ENCODE peak calls at places on chromosome 2, in seven cellular contexts. S is A549, F is breast epithelium, K is endothelial cell of umbilical vein, L is GM12891, G is ovary, B is heart left ventricle. A is an unnamed sample.

GRCh38 chr2:46872876-46873631 is 42.6 kb downstream of the MCFD2 start:
- DNase-seq in G (no peak), K (no peak), B (no peak), F (no peak), S (no peak), L (no peak), A (no peak)

GRCh38 chr2:85758361-85759256 is 4.8 kb downstream of the ATOH8 start:
- DNase-seq in G (no peak), S (no peak), L (no peak), B (peak; percentile 59), F (peak; percentile 78), K (no peak), A (no peak)

GRCh38 chr2:17543848-17544645 is 3.6 kb downstream of the VSNL1 start:
- DNase-seq in K (no peak), B (no peak), L (no peak), S (no peak), G (no peak), F (no peak), A (no peak)

GRCh38 chr2:180124273-180124881 is 117.3 kb upstream of the CWC22 start:
- DNase-seq in S (peak; percentile 24), G (no peak), K (peak; percentile 54), F (no peak), B (no peak), L (peak; percentile 5), A (no peak)

GRCh38 chr2:88090446-88091283 is 23.0 kb downstream of the SMYD1 start:
- DNase-seq in S (no peak), B (no peak), F (no peak), L (no peak), K (peak; percentile 18), G (no peak), A (no peak)

GRCh38 chr2:122705751-122706150 is 950.3 kb downstream of the TSN start:
- DNase-seq in L (no peak), B (no peak), G (no peak), S (no peak), F (no peak), K (no peak), A (no peak)

GRCh38 chr2:86831537-86831936 is 30.1 kb downstream of the CD8B start:
- DNase-seq in L (no peak), S (no peak), B (no peak), K (no peak), G (no peak), F (no peak), A (no peak)

GRCh38 chr2:150424361-150424760 is 63.1 kb downstream of the RND3 start:
- DNase-seq in G (no peak), F (no peak), B (no peak), L (no peak), S (no peak), K (peak; percentile 54), A (no peak)

GRCh38 chr2:15941483-15941853 is 1.1 kb downstream of the MYCN start:
- DNase-seq in G (no peak), B (no peak), F (no peak), K (no peak), L (peak; percentile 16), S (peak; percentile 25), A (peak; percentile 13)

GRCh38 chr2:10361220-10361588 is 58.5 kb downstream of the HPCAL1 start:
- DNase-seq in G (no peak), K (no peak), B (no peak), L (no peak), S (no peak), F (no peak), A (no peak)

GRCh38 chr2:368386-368785 is 80.5 kb upstream of the ALKAL2 start:
- DNase-seq in F (no peak), G (no peak), S (no peak), K (no peak), L (no peak), B (no peak), A (no peak)

GRCh38 chr2:151730242-151730975 is 3.9 kb downstream of the NEB start:
- DNase-seq in B (no peak), F (no peak), L (peak; percentile 9), K (no peak), G (no peak), S (no peak), A (no peak)

GRCh38 chr2:204748286-204748685 is 203.0 kb downstream of the PARD3B start:
- DNase-seq in G (no peak), L (no peak), B (no peak), S (no peak), K (no peak), F (no peak), A (no peak)

GRCh38 chr2:157559061-157559460 is 69.6 kb downstream of the ACVR1C start:
- DNase-seq in F (no peak), L (no peak), K (no peak), G (no peak), B (no peak), S (no peak), A (no peak)

GRCh38 chr2:10242451-10242850 is 60.3 kb upstream of the HPCAL1 start:
- DNase-seq in L (no peak), K (no peak), B (peak; percentile 42), S (no peak), G (no peak), F (no peak), A (no peak)

GRCh38 chr2:113901943-113902342 is 12.1 kb downstream of the ACTR3 start:
- DNase-seq in B (no peak), G (no peak), K (no peak), F (no peak), S (no peak), L (no peak), A (no peak)

GRCh38 chr2:220096406-220096805 is 469.0 kb downstream of the SLC4A3 start:
- DNase-seq in K (no peak), S (no peak), L (no peak), B (no peak), F (no peak), G (no peak), A (no peak)

DNA sequence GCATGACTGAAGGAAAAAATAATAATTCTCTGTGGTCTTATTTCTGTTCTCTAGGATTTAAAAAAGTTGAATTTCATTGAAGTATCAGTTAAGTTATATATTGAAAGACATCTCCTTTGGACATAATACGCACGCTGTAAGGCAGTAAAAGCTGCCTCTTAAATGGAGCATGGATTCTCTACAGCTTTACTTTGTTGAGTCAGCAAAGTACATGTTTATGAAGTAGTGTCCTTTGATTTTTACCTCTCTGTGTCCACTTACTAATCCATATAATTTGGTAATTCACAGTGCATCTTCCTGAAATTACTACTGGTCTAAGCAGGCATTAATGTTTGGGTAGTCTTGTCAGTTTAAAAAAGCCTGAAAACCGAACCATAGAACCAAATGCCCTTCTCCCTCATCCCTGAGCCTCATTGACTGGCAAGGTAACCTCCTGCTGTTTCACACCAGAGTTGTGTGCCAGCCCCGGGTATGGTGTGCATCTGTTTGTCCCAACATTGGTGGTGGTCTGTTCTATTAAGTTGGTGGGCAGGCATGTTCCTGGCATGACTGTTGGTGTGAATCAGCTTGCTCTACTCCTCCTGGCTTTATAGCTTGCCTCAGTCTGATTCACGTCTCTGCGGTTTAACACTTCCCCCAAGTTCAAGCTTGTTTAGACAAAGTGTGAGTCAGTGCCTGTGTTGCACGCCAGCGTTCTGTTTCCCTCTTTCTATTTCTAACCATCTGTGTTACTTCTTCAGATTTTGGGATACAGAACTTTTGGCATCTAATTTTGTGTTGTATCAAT is 71.0 kb upstream of the ITM2C start:
- DNase-seq in K (peak; percentile 98), S (peak; percentile 27), G (peak; percentile 50), F (peak; percentile 70), L (no peak), B (no peak), A (no peak)
- TF ChIP-seq POLR2A in K (peak; percentile 46), S (no peak), G (no peak), F (no peak), L (no peak), B (no peak), A (no peak)

DNA sequence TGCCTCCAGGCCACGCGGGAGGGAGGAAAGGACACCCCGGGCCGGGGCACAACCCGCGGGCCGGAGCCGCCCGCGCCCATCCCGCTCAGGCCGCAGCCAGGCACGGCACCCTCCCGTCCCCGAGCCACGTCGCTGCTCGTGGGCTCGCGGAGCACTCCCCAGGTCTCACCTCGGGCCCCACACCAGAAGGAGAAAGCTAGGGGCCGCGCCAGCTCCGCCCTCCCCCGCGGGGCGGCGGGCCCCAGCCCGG is 614 bp downstream of the HDLBP start:
- DNase-seq in K (no peak), F (no peak), G (no peak), S (no peak), B (no peak), L (no peak), A (no peak)
- TF ChIP-seq POLR2A in K (peak; percentile 89), F (peak; percentile 49), G (no peak), S (peak; percentile 67), B (peak; percentile 79), L (no peak), A (no peak)

GRCh38 chr2:42809876-42810125 is 17.4 kb upstream of the HAAO start:
- DNase-seq in F (peak; percentile 80), B (peak; percentile 93), K (no peak), L (no peak), S (peak; percentile 80), G (peak; percentile 89), A (peak; percentile 74)
- TF ChIP-seq POLR2A in F (no peak), B (no peak), K (no peak), L (no peak), S (no peak), G (no peak), A (no peak)

GRCh38 chr2:69582582-69583176 is 60.9 kb downstream of the AAK1 start:
- DNase-seq in G (no peak), S (no peak), B (no peak), K (no peak), L (no peak), F (no peak), A (no peak)
- TF ChIP-seq POLR2A in G (no peak), S (no peak), B (peak; percentile 21), K (no peak), L (no peak), F (no peak), A (no peak)

GRCh38 chr2:44170337-44170736 is 1.7 kb downstream of the PPM1B start:
- DNase-seq in L (no peak), G (no peak), K (no peak), F (no peak), S (no peak), B (no peak), A (no peak)
- TF ChIP-seq POLR2A in L (no peak), G (no peak), K (no peak), F (no peak), S (no peak), B (no peak), A (no peak)

A was measured in GM12892.